ENCODE peak calls at places on chromosomes 3 and 15, in ten cellular contexts. One of them, this sample, is unnamed.

GRCh38 chr3:121748638-121749275 is 784 bp downstream of the GOLGB1 start:
- DNase-seq in GM12878: no peak
- DNase-seq in endothelial cell of umbilical vein: no peak
- DNase-seq in stomach: peak
- DNase-seq in transverse colon: peak
- DNase-seq in GM12892: no peak
- DNase-seq in H1: no peak
- DNase-seq in GM23338: peak
- DNase-seq in SK-N-SH: no peak
- DNase-seq in HL-60: no peak
- DNase-seq in this sample: no peak

GRCh38 chr3:113514265-113514769 is 639 bp downstream of the SPICE1 start:
- DNase-seq in transverse colon: no peak
- DNase-seq in GM23338: peak
- DNase-seq in endothelial cell of umbilical vein: no peak
- DNase-seq in H1: no peak
- DNase-seq in HL-60: no peak
- DNase-seq in SK-N-SH: no peak
- DNase-seq in GM12892: no peak
- DNase-seq in stomach: no peak
- DNase-seq in GM12878: no peak
- DNase-seq in this sample: no peak

GRCh38 chr3:128714887-128715496 is 11.0 kb upstream of the RAB7A start:
- DNase-seq in stomach: no peak
- DNase-seq in SK-N-SH: no peak
- DNase-seq in GM12892: no peak
- DNase-seq in GM23338: no peak
- DNase-seq in GM12878: no peak
- DNase-seq in transverse colon: peak
- DNase-seq in H1: no peak
- DNase-seq in HL-60: peak
- DNase-seq in endothelial cell of umbilical vein: no peak
- DNase-seq in this sample: no peak

GRCh38 chr3:112134335-112135124 is 1.5 kb upstream of the GCSAM start:
- DNase-seq in transverse colon: no peak
- DNase-seq in HL-60: no peak
- DNase-seq in GM23338: no peak
- DNase-seq in GM12892: no peak
- DNase-seq in SK-N-SH: peak
- DNase-seq in endothelial cell of umbilical vein: no peak
- DNase-seq in stomach: no peak
- DNase-seq in GM12878: no peak
- DNase-seq in H1: no peak
- DNase-seq in this sample: no peak

GRCh38 chr15:97903560-97904195 is 56.8 kb upstream of the ARRDC4 start:
- DNase-seq in SK-N-SH: no peak
- DNase-seq in GM12878: no peak
- DNase-seq in H1: no peak
- DNase-seq in endothelial cell of umbilical vein: no peak
- DNase-seq in GM23338: no peak
- DNase-seq in HL-60: no peak
- DNase-seq in transverse colon: no peak
- DNase-seq in GM12892: no peak
- DNase-seq in stomach: no peak
- DNase-seq in this sample: no peak

GRCh38 chr3:76949033-76949432 is 90.9 kb upstream of the ROBO2 start:
- DNase-seq in GM12892: no peak
- DNase-seq in transverse colon: no peak
- DNase-seq in H1: no peak
- DNase-seq in endothelial cell of umbilical vein: no peak
- DNase-seq in SK-N-SH: no peak
- DNase-seq in GM23338: no peak
- DNase-seq in HL-60: no peak
- DNase-seq in GM12878: no peak
- DNase-seq in stomach: no peak
- DNase-seq in this sample: no peak

GRCh38 chr3:158434412-158435038 is 136.5 kb upstream of the MLF1 start:
- DNase-seq in transverse colon: peak
- DNase-seq in GM12892: no peak
- DNase-seq in GM23338: peak
- DNase-seq in SK-N-SH: peak
- DNase-seq in HL-60: peak
- DNase-seq in stomach: peak
- DNase-seq in endothelial cell of umbilical vein: peak
- DNase-seq in GM12878: peak
- DNase-seq in H1: peak
- DNase-seq in this sample: peak

GRCh38 chr15:72227192-72227586 is 3.8 kb downstream of the PKM start:
- DNase-seq in SK-N-SH: no peak
- DNase-seq in GM12878: peak
- DNase-seq in GM12892: no peak
- DNase-seq in GM23338: no peak
- DNase-seq in HL-60: peak
- DNase-seq in stomach: no peak
- DNase-seq in H1: no peak
- DNase-seq in endothelial cell of umbilical vein: peak
- DNase-seq in transverse colon: no peak
- DNase-seq in this sample: no peak

GRCh38 chr3:194983620-194984019 is 287.3 kb downstream of the XXYLT1 start:
- DNase-seq in stomach: no peak
- DNase-seq in SK-N-SH: no peak
- DNase-seq in transverse colon: no peak
- DNase-seq in endothelial cell of umbilical vein: no peak
- DNase-seq in GM23338: no peak
- DNase-seq in GM12892: no peak
- DNase-seq in GM12878: no peak
- DNase-seq in H1: no peak
- DNase-seq in HL-60: no peak
- DNase-seq in this sample: no peak

GRCh38 chr3:194986208-194987043 is 284.5 kb downstream of the XXYLT1 start:
- DNase-seq in stomach: peak
- DNase-seq in endothelial cell of umbilical vein: no peak
- DNase-seq in H1: no peak
- DNase-seq in GM12892: no peak
- DNase-seq in HL-60: peak
- DNase-seq in GM23338: no peak
- DNase-seq in GM12878: no peak
- DNase-seq in transverse colon: no peak
- DNase-seq in SK-N-SH: no peak
- DNase-seq in this sample: peak

GRCh38 chr3:194984624-194985023 is 286.3 kb downstream of the XXYLT1 start:
- DNase-seq in transverse colon: peak
- DNase-seq in GM12878: no peak
- DNase-seq in HL-60: no peak
- DNase-seq in GM23338: no peak
- DNase-seq in SK-N-SH: no peak
- DNase-seq in endothelial cell of umbilical vein: no peak
- DNase-seq in H1: no peak
- DNase-seq in stomach: no peak
- DNase-seq in GM12892: no peak
- DNase-seq in this sample: no peak

GRCh38 chr3:194984026-194984425 is 286.9 kb downstream of the XXYLT1 start:
- DNase-seq in endothelial cell of umbilical vein: no peak
- DNase-seq in GM12892: no peak
- DNase-seq in transverse colon: no peak
- DNase-seq in GM12878: no peak
- DNase-seq in GM23338: no peak
- DNase-seq in H1: no peak
- DNase-seq in HL-60: no peak
- DNase-seq in stomach: no peak
- DNase-seq in SK-N-SH: no peak
- DNase-seq in this sample: peak

GRCh38 chr3:194985031-194985578 is 285.9 kb downstream of the XXYLT1 start:
- DNase-seq in GM23338: peak
- DNase-seq in stomach: peak
- DNase-seq in H1: peak
- DNase-seq in HL-60: peak
- DNase-seq in transverse colon: peak
- DNase-seq in SK-N-SH: no peak
- DNase-seq in GM12878: no peak
- DNase-seq in endothelial cell of umbilical vein: no peak
- DNase-seq in GM12892: no peak
- DNase-seq in this sample: peak
- TF ChIP-seq POLR2AphosphoS5 in GM23338: no peak
- TF ChIP-seq POLR2AphosphoS5 in stomach: no peak
- TF ChIP-seq POLR2AphosphoS5 in H1: no peak
- TF ChIP-seq POLR2AphosphoS5 in HL-60: no peak
- TF ChIP-seq POLR2AphosphoS5 in transverse colon: no peak
- TF ChIP-seq POLR2AphosphoS5 in SK-N-SH: no peak
- TF ChIP-seq POLR2AphosphoS5 in GM12878: no peak
- TF ChIP-seq POLR2AphosphoS5 in endothelial cell of umbilical vein: no peak
- TF ChIP-seq POLR2AphosphoS5 in GM12892: no peak
- TF ChIP-seq POLR2AphosphoS5 in this sample: no peak

DNA sequence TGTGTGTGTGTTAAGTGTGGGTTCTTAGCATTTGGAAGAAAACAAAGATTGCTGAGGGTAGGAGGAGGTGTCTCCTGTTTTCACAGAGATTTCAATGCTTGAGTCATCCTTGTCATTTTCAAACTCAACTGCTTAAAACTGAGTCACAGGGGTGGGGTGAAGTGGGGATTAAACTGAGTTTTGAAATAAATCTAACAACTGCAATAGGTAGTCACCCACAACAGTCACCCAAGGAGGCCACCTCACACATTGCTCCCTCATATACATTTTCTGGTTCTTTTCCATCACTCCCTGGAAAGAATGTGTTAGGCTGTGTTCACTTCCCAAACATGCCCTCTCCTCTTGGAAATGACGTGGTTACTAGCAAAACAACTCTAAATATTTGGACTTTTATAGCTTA is 187.7 kb upstream of the CMC1 start:
- DNase-seq in SK-N-SH: no peak
- DNase-seq in GM12892: no peak
- DNase-seq in H1: no peak
- DNase-seq in GM12878: no peak
- DNase-seq in endothelial cell of umbilical vein: no peak
- DNase-seq in stomach: no peak
- DNase-seq in GM23338: no peak
- DNase-seq in transverse colon: no peak
- DNase-seq in HL-60: no peak
- DNase-seq in this sample: no peak
- TF ChIP-seq POLR2AphosphoS5 in SK-N-SH: no peak
- TF ChIP-seq POLR2AphosphoS5 in GM12892: no peak
- TF ChIP-seq POLR2AphosphoS5 in H1: no peak
- TF ChIP-seq POLR2AphosphoS5 in GM12878: no peak
- TF ChIP-seq POLR2AphosphoS5 in endothelial cell of umbilical vein: no peak
- TF ChIP-seq POLR2AphosphoS5 in stomach: no peak
- TF ChIP-seq POLR2AphosphoS5 in GM23338: no peak
- TF ChIP-seq POLR2AphosphoS5 in transverse colon: no peak
- TF ChIP-seq POLR2AphosphoS5 in HL-60: no peak
- TF ChIP-seq POLR2AphosphoS5 in this sample: no peak

DNA sequence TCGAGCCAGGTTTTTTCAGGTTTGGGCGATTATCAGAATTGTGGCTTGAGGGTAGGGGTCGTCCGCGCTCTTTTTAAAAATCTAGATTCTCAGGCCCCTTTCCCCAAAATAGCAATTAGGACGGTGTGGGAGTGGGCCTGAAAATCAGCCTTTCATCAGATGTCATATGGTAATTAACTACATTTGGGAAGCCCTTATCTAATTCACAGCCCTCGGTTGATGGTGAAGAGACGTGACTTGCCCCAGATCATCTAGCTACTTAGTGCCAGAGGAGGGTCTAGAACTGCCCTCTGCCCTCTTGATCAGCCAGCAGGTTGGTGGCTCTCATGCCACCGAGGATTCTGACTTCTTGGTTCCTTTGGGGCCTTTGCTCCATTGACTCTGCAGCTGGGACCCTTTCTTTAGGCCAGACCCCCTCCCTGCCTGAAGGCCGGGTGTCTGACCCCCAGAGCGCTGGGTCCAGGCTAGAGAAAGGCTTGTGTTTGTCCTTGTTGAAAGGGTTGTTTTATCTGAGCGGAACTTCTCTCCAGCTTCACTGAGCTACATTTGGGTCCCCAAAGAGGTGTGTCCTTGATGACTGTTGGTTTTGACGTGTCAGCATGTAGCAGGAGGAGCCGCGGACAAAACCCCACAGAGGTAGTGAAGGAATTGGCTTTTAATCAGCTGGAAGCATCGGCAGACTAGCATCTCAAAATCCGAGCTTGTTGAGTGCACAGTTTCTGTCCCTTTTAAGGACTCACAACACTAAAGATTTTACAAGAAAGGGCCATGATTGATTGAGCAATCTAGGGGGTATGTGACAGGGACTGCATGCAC is 857 bp downstream of the AEN start:
- DNase-seq in GM12878: no peak
- DNase-seq in endothelial cell of umbilical vein: peak
- DNase-seq in SK-N-SH: no peak
- DNase-seq in H1: no peak
- DNase-seq in stomach: no peak
- DNase-seq in transverse colon: peak
- DNase-seq in GM23338: no peak
- DNase-seq in HL-60: peak
- DNase-seq in GM12892: no peak
- DNase-seq in this sample: no peak
- TF ChIP-seq POLR2AphosphoS5 in GM12878: peak
- TF ChIP-seq POLR2AphosphoS5 in endothelial cell of umbilical vein: peak
- TF ChIP-seq POLR2AphosphoS5 in SK-N-SH: peak
- TF ChIP-seq POLR2AphosphoS5 in H1: peak
- TF ChIP-seq POLR2AphosphoS5 in stomach: peak
- TF ChIP-seq POLR2AphosphoS5 in transverse colon: no peak
- TF ChIP-seq POLR2AphosphoS5 in GM23338: no peak
- TF ChIP-seq POLR2AphosphoS5 in HL-60: no peak
- TF ChIP-seq POLR2AphosphoS5 in GM12892: peak
- TF ChIP-seq POLR2AphosphoS5 in this sample: no peak

GRCh38 chr3:46408853-46409252 is 1.8 kb downstream of the CCRL2 start:
- DNase-seq in GM12892: no peak
- DNase-seq in HL-60: no peak
- DNase-seq in endothelial cell of umbilical vein: no peak
- DNase-seq in H1: no peak
- DNase-seq in SK-N-SH: no peak
- DNase-seq in transverse colon: no peak
- DNase-seq in GM23338: peak
- DNase-seq in stomach: no peak
- DNase-seq in GM12878: no peak
- DNase-seq in this sample: no peak

GRCh38 chr3:46406440-46406785 is 453 bp downstream of the CCR5AS start:
- DNase-seq in GM23338: no peak
- DNase-seq in HL-60: no peak
- DNase-seq in GM12878: no peak
- DNase-seq in transverse colon: no peak
- DNase-seq in GM12892: no peak
- DNase-seq in endothelial cell of umbilical vein: peak
- DNase-seq in H1: no peak
- DNase-seq in SK-N-SH: no peak
- DNase-seq in stomach: no peak
- DNase-seq in this sample: no peak

GRCh38 chr3:46407976-46408375 is 917 bp downstream of the CCRL2 start:
- DNase-seq in GM23338: no peak
- DNase-seq in stomach: no peak
- DNase-seq in GM12892: no peak
- DNase-seq in transverse colon: no peak
- DNase-seq in endothelial cell of umbilical vein: peak
- DNase-seq in GM12878: no peak
- DNase-seq in SK-N-SH: no peak
- DNase-seq in H1: no peak
- DNase-seq in HL-60: no peak
- DNase-seq in this sample: no peak

GRCh38 chr3:46405301-46406079 is 1.4 kb downstream of the CCR5AS start:
- DNase-seq in GM12892: no peak
- DNase-seq in H1: no peak
- DNase-seq in endothelial cell of umbilical vein: peak
- DNase-seq in GM23338: no peak
- DNase-seq in stomach: peak
- DNase-seq in HL-60: no peak
- DNase-seq in transverse colon: peak
- DNase-seq in SK-N-SH: no peak
- DNase-seq in GM12878: no peak
- DNase-seq in this sample: no peak

DNA sequence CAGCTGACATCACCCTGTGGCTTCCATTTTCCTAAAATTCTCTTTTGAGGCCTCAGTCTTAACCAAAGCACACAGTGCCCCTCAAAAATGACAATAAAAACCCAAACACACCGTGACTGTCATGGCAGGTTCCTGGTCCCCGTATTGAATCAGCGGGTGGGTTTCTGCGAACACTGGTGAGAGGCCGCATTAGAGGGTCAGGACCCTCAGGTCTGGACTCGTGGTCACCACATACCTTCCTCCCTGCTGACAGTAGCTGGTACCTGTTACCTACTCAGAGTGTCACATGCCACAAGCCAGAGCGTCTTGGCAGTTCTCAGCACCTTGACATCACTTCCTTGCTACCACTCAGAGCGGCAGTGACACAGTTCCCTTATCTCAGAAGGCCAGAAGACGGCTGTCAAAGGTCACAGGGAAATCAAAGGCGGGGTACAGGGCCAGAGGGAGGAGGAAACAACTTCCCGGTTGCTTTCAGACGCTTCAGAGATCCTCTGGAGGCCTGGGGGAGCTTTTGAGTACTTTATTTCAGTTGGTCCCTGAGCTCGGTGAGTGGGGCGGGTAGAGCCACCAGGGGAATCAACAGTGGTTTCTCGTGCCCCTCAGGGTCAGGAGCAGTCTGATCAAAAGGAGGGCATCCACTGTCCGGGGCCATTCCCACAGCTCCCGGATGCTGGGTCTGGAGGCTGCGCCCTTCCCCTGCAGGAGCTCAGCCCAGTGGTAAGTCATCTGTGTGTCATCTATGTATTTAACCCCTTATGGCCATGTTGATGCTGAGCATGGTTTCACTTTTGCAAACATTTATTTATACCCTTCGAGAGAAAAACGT is at the start of the genes CCR5AS and CCRL2:
- DNase-seq in endothelial cell of umbilical vein: peak
- DNase-seq in transverse colon: peak
- DNase-seq in HL-60: peak
- DNase-seq in GM12892: peak
- DNase-seq in H1: no peak
- DNase-seq in SK-N-SH: no peak
- DNase-seq in stomach: peak
- DNase-seq in GM12878: no peak
- DNase-seq in GM23338: no peak
- DNase-seq in this sample: no peak
- TF ChIP-seq POLR2AphosphoS5 in endothelial cell of umbilical vein: peak
- TF ChIP-seq POLR2AphosphoS5 in transverse colon: peak
- TF ChIP-seq POLR2AphosphoS5 in HL-60: no peak
- TF ChIP-seq POLR2AphosphoS5 in GM12892: no peak
- TF ChIP-seq POLR2AphosphoS5 in H1: no peak
- TF ChIP-seq POLR2AphosphoS5 in SK-N-SH: no peak
- TF ChIP-seq POLR2AphosphoS5 in stomach: peak
- TF ChIP-seq POLR2AphosphoS5 in GM12878: no peak
- TF ChIP-seq POLR2AphosphoS5 in GM23338: no peak
- TF ChIP-seq POLR2AphosphoS5 in this sample: no peak